ENCODE peak calls at places on chromosomes 5 and 9, in eight cellular contexts. W is DND-41, Z is colonic mucosa, D is Panc1, C is IMR-90, P is uterus, R is endodermal cell, Q is heart left ventricle. L is an unnamed sample.

GRCh38 chr5:10703676-10704075 is 57.4 kb downstream of the DAP start:
- DNase-seq in P (no peak), Q (no peak), W (no peak), C (no peak), D (no peak), R (no peak), Z (peak), L (no peak)

GRCh38 chr5:14185336-14186131 is 42.4 kb downstream of the TRIO start:
- DNase-seq in D (no peak), R (no peak), P (no peak), Z (no peak), C (peak), W (no peak), Q (no peak), L (no peak)

GRCh38 chr9:99486684-99487083 is 264.6 kb downstream of the SEC61B start:
- DNase-seq in Q (no peak), P (no peak), C (no peak), D (no peak), W (no peak), R (no peak), Z (no peak), L (no peak)

GRCh38 chr5:128081111-128081865 is 2.3 kb upstream of the SLC12A2 start:
- DNase-seq in W (no peak), R (no peak), Q (no peak), Z (no peak), C (no peak), P (no peak), D (no peak), L (no peak)

GRCh38 chr5:131252824-131253171 is 11.1 kb upstream of the CDC42SE2 start:
- DNase-seq in P (peak), Z (peak), Q (peak), W (peak), C (no peak), D (no peak), R (no peak), L (peak)

GRCh38 chr5:149550608-149551226 is 522 bp downstream of the CSNK1A1 start:
- DNase-seq in W (no peak), Q (no peak), C (no peak), Z (peak), R (no peak), P (peak), D (no peak), L (no peak)

GRCh38 chr5:110414360-110414759 is 312.1 kb downstream of the TMEM232 start:
- DNase-seq in Z (no peak), W (no peak), C (peak), R (no peak), P (no peak), D (no peak), Q (no peak), L (no peak)

GRCh38 chr5:33272288-33272687 is 168.5 kb upstream of the TARS1 start:
- DNase-seq in D (peak), W (no peak), Q (no peak), R (no peak), P (no peak), C (peak), Z (no peak), L (no peak)

GRCh38 chr5:79143684-79144379 is 32.2 kb downstream of the BHMT start:
- DNase-seq in P (no peak), W (no peak), Z (no peak), Q (no peak), R (no peak), C (peak), D (no peak), L (no peak)

GRCh38 chr5:123007292-123007691 is 29.2 kb downstream of the PPIC start:
- DNase-seq in Z (no peak), C (no peak), W (no peak), P (no peak), D (no peak), Q (no peak), R (no peak), L (no peak)

GRCh38 chr9:15622596-15622995 is 69.8 kb downstream of the CCDC171 start:
- DNase-seq in R (no peak), C (peak), D (no peak), P (no peak), Z (no peak), Q (no peak), W (no peak), L (no peak)

GRCh38 chr9:94166237-94167054 is 82.2 kb downstream of the PTPDC1 start:
- DNase-seq in Z (peak), P (peak), R (peak), D (peak), Q (peak), W (peak), C (peak), L (peak)
- TF ChIP-seq CTCF in Z (no peak), P (peak), R (peak), D (peak), Q (no peak), W (no peak), C (peak), L (no peak)

DNA sequence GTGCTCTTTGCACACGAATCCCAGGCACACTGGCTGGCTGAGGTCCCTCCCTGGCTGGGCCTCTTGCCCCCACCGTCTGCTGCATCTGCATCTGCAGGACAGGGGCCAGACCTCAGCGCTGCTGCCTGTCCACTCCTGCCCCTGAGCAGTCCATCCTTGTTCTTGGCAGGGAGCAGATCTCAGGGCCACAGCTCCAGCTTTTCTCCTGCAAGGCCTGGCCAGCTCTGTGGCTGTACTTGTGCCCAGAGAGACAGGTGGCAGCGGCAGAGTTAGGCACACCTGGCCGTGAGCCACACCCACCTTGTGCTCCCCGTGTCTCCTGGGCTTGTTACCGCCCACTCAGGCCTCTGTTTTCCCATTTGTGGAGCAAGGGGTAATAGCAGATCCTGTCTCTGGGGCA is 13.9 kb downstream of the NEK6 start:
- DNase-seq in C (no peak), W (no peak), D (no peak), Z (peak), P (no peak), R (no peak), Q (no peak), L (no peak)
- H3K27ac ChIP-seq in C (no peak), W (no peak), D (no peak), Z (peak), P (no peak), R (no peak), Q (no peak), L (peak)

GRCh38 chr5:72855821-72856220 is 39.4 kb downstream of the TNPO1 start:
- DNase-seq in C (no peak), R (no peak), D (no peak), P (no peak), Q (no peak), Z (no peak), W (no peak), L (no peak)
- TF ChIP-seq CTCF in C (no peak), R (no peak), D (no peak), P (no peak), Q (no peak), Z (no peak), W (no peak), L (no peak)

GRCh38 chr5:115461093-115461492 is 83.5 kb downstream of the FEM1C start:
- DNase-seq in Q (no peak), P (no peak), W (no peak), C (no peak), R (no peak), D (no peak), Z (no peak), L (no peak)

GRCh38 chr5:115461506-115462290 is 82.9 kb downstream of the FEM1C start:
- DNase-seq in C (peak), Q (no peak), R (no peak), Z (peak), D (no peak), P (no peak), W (no peak), L (no peak)

GRCh38 chr5:115457985-115458384 is 86.6 kb downstream of the FEM1C start:
- DNase-seq in R (peak), P (no peak), Z (peak), W (no peak), C (no peak), D (no peak), Q (no peak), L (no peak)

GRCh38 chr5:115460476-115460875 is 84.1 kb downstream of the FEM1C start:
- DNase-seq in P (no peak), Q (peak), W (no peak), C (peak), R (no peak), Z (no peak), D (peak), L (no peak)

DNA sequence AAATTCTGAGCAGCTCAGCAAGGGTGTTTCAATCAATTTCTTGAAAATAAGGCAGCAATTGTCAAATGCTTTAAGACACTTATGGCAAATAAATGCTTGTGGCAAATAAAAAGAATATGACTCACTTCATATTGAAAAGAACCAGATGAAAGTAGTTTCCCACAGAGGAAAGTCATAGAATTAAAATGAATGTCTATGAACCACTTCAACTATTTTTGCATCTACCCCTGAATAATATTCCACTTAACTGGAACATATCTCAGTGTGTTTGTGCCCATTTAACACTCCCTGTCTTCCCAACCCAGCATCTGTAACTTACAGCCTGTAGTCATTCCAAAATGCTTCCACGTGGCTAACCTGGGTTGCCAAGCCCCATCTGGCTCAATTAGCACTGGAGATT is 84.7 kb downstream of the FEM1C start:
- DNase-seq in W (no peak), R (no peak), Q (no peak), P (no peak), C (peak), Z (no peak), D (no peak), L (no peak)
- H3K27ac ChIP-seq in W (no peak), R (no peak), Q (peak), P (no peak), C (peak), Z (no peak), D (no peak), L (no peak)

DNA sequence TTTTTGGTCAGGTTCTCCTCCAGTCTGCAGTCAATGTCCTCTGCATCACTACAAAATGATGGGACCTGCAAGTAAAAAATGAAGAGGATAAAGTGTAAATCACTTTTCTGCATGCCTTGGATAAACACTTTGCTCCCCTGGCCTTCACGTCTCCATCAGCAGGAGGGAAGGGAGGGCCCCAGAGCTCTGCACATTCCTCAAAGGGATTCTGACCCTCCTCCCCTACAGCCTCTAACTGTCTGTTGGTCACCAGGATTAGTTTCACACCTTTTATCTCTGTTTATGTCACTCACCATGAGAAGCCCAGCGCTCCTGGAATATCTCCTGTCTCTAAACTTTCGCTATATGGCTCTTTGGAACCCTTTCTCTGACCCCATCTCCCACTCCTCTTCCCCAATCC is 103.3 kb downstream of the SVEP1 start:
- DNase-seq in Q (no peak), P (no peak), D (no peak), W (no peak), R (peak), Z (no peak), C (no peak), L (no peak)
- TF ChIP-seq CTCF in Q (no peak), P (no peak), D (no peak), W (no peak), R (no peak), Z (no peak), C (no peak), L (no peak)

GRCh38 chr5:120140510-120140909 is 323.6 kb upstream of the PRR16 start:
- DNase-seq in Z (no peak), W (no peak), D (no peak), Q (no peak), R (no peak), C (no peak), P (no peak), L (no peak)

GRCh38 chr5:120139039-120139438 is 325.1 kb upstream of the PRR16 start:
- DNase-seq in C (peak), R (no peak), Q (no peak), Z (no peak), W (no peak), P (peak), D (peak), L (no peak)

GRCh38 chr5:120137582-120137981 is 326.5 kb upstream of the PRR16 start:
- DNase-seq in Q (no peak), Z (no peak), P (no peak), C (no peak), R (no peak), W (no peak), D (no peak), L (no peak)

GRCh38 chr5:120134944-120135343 is 329.2 kb upstream of the PRR16 start:
- DNase-seq in C (peak), Q (no peak), W (no peak), R (no peak), Z (no peak), D (no peak), P (no peak), L (no peak)
- H3K27ac ChIP-seq in C (no peak), Q (no peak), W (no peak), R (no peak), Z (no peak), D (no peak), P (no peak), L (no peak)

GRCh38 chr9:37752646-37753488 is 738 bp upstream of the TRMT10B start:
- DNase-seq in Q (no peak), P (no peak), C (no peak), D (no peak), R (no peak), Z (no peak), W (peak), L (no peak)

GRCh38 chr9:37751186-37751585 is 2.4 kb upstream of the TRMT10B start:
- DNase-seq in Z (no peak), Q (no peak), P (no peak), D (no peak), C (no peak), W (no peak), R (peak), L (no peak)

GRCh38 chr9:37749129-37749528 is 4.5 kb upstream of the TRMT10B start:
- DNase-seq in D (no peak), C (no peak), W (no peak), R (peak), P (no peak), Z (no peak), Q (no peak), L (no peak)

GRCh38 chr9:37758747-37759146 is 5.1 kb downstream of the TRMT10B start:
- DNase-seq in C (no peak), D (no peak), W (no peak), Q (no peak), P (no peak), Z (no peak), R (no peak), L (no peak)

GRCh38 chr9:37753489-37754190 is at the start of gene TRMT10B:
- DNase-seq in P (peak), W (peak), Z (peak), R (peak), C (peak), D (no peak), Q (peak), L (peak)
- TF ChIP-seq CTCF in P (no peak), W (peak), Z (no peak), R (peak), C (no peak), D (no peak), Q (no peak), L (peak)

L was measured in dorsolateral prefrontal cortex.